ENCODE peak calls at places on chromosomes 4 and X, in seven cellular contexts. N is GM23338, K is AG04450, V is lower lobe of right lung, F is hepatocyte, Z is HL-60, U is Peyer's patch. H is an unnamed sample.

GRCh38 chr4:165326831-165327210 is 648 bp upstream of the MSMO1 start:
- DNase-seq in N (peak), K (no peak), V (peak), F (peak), Z (no peak), U (peak), H (no peak)

GRCh38 chr4:109574931-109575804 is 15.1 kb downstream of the MCUB start:
- DNase-seq in N (no peak), K (no peak), V (no peak), F (no peak), Z (no peak), U (no peak), H (no peak)

GRCh38 chr4:94068712-94069111 is 139.0 kb upstream of the SMARCAD1 start:
- DNase-seq in N (peak), K (no peak), V (no peak), F (no peak), Z (no peak), U (no peak), H (no peak)

GRCh38 chr4:5592272-5592671 is 116.1 kb downstream of the EVC2 start:
- DNase-seq in N (peak), K (no peak), V (no peak), F (no peak), Z (no peak), U (no peak), H (no peak)

GRCh38 chr4:5967783-5968182 is 50.4 kb downstream of the C4orf50 start:
- DNase-seq in N (peak), K (no peak), V (no peak), F (no peak), Z (no peak), U (no peak), H (no peak)

GRCh38 chr4:116005037-116005805 is 891.8 kb upstream of the NDST4 start:
- DNase-seq in N (no peak), K (no peak), V (no peak), F (no peak), Z (no peak), U (no peak), H (no peak)

GRCh38 chrX:45628041-45628440 is 427.4 kb upstream of the DIPK2B start:
- DNase-seq in N (no peak), K (no peak), V (no peak), F (no peak), Z (no peak), U (no peak), H (no peak)

GRCh38 chrX:64330284-64330683 is 65.0 kb downstream of the MTMR8 start:
- DNase-seq in N (no peak), K (no peak), V (no peak), F (no peak), Z (no peak), U (no peak), H (no peak)

GRCh38 chr4:101126044-101126443 is 221.3 kb downstream of the PPP3CA start:
- DNase-seq in N (no peak), K (no peak), V (no peak), F (no peak), Z (no peak), U (no peak), H (no peak)

GRCh38 chrX:56231706-56232105 is 450 bp upstream of the KLF8 start:
- DNase-seq in N (peak), K (no peak), V (no peak), F (no peak), Z (no peak), U (no peak), H (no peak)

GRCh38 chrX:22634081-22634480 is 361.4 kb downstream of the CBLL2 start:
- DNase-seq in N (peak), K (peak), V (no peak), F (no peak), Z (no peak), U (no peak), H (no peak)

GRCh38 chrX:140701480-140701879 is 8.1 kb upstream of the LINC00632 start:
- DNase-seq in N (peak), K (no peak), V (no peak), F (peak), Z (no peak), U (no peak), H (no peak)

GRCh38 chr4:123952530-123953274 is 556.1 kb downstream of the SPRY1 start:
- DNase-seq in N (peak), K (no peak), V (no peak), F (no peak), Z (no peak), U (no peak), H (no peak)

GRCh38 chr4:152471251-152471792 is 64.6 kb downstream of the FBXW7 start:
- DNase-seq in N (no peak), K (no peak), V (no peak), F (no peak), Z (no peak), U (no peak), H (no peak)

GRCh38 chrX:30971761-30972603 is 82.9 kb upstream of the TAB3 start:
- DNase-seq in N (peak), K (peak), V (no peak), F (peak), Z (peak), U (no peak), H (no peak)

GRCh38 chrX:6695717-6696116 is 160.8 kb upstream of the VCX3A start:
- DNase-seq in N (peak), K (no peak), V (no peak), F (no peak), Z (no peak), U (no peak), H (no peak)

GRCh38 chrX:129726307-129727111 is 12.3 kb upstream of the XPNPEP2 start:
- DNase-seq in N (peak), K (no peak), V (peak), F (peak), Z (peak), U (no peak), H (no peak)

GRCh38 chr4:84050014-84050413 is 449.1 kb downstream of the NKX6-1 start:
- DNase-seq in N (peak), K (no peak), V (no peak), F (no peak), Z (no peak), U (no peak), H (no peak)

DNA sequence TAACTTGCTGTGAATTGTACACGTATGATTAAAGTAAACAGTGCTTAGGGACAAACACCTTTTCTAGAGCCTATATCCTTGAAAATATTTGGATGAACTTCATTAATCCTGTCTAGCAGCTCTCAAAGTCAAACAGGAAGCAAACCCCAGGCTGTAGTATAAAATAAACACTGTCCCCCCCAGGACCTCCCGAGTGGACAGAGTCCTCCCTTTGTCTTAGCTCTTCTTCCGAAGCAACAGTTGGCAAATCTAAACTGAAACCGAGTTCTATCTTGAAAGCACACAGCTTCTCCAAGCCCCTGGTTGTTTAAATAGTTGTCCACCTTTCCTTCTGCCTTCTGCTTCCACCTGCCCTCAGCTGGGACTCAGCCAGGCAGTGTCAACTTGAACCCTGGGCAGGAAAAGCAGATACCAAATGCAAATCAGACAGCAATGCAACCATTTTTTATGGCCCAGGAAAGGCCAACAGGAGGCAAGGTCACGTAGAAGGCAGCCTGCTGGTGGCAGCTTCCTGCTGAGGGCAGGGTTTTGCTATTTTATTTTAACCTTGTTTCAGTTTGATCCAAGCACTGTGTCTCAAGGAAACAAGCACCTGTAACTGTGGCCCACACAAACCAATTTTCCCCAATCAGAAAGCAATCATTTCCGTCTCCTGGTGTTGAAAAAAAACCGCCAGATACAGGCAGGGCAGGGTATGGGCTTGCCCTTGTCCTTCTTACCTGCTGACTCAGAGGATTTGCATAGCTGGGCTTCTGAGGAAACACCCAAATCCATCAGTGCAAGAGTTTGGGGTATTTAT is 110.3 kb upstream of the KIT start:
- DNase-seq in N (no peak), K (no peak), V (no peak), F (no peak), Z (no peak), U (no peak), H (no peak)
- H3K27ac ChIP-seq in N (no peak), K (no peak), V (no peak), F (peak), Z (no peak), U (peak), H (no peak)

DNA sequence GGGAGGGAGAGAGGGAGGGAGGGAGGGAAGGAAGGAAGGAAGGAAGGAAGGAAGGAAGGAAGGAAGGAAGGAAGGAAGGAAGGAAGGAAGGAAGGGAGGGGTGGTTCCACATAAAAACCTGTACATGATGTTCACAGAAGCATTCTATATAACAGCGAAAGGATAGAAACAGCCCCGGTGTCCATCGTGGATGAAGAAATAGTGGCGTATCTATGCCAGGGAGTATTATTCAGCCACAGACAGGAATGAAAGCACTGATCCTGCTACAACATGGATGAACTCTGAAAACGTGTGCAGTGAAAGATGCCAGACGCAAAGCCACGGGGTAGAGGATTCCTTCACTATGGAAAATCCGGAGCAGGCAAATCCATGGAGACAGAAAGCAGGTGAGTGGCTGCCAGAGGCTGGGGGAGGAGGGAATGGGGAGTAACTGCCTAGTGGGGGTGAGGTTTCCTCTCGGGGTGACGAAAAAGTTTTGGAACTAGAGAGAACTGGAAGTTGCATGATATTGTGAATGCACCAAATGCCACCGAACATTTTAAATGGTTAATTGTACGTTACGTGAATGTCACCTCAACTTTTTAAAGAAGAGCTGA is 92.2 kb downstream of the ABLIM2 start:
- DNase-seq in N (no peak), K (no peak), V (no peak), F (no peak), Z (no peak), U (no peak), H (no peak)
- H3K27ac ChIP-seq in N (no peak), K (no peak), V (no peak), F (no peak), Z (no peak), U (no peak), H (no peak)

GRCh38 chrX:115579786-115580294 is 18.9 kb downstream of the PLS3 start:
- DNase-seq in N (no peak), K (no peak), V (no peak), F (no peak), Z (no peak), U (no peak), H (no peak)
- H3K27ac ChIP-seq in N (no peak), K (no peak), V (no peak), F (no peak), Z (no peak), U (no peak), H (no peak)

GRCh38 chr4:76729460-76729859 is 168.5 kb downstream of the SOWAHB start:
- DNase-seq in N (no peak), K (no peak), V (no peak), F (no peak), Z (no peak), U (no peak), H (no peak)
- H3K27ac ChIP-seq in N (peak), K (no peak), V (no peak), F (no peak), Z (no peak), U (no peak), H (no peak)

GRCh38 chrX:12690646-12691045 is 100.6 kb upstream of the PRPS2 start:
- DNase-seq in N (no peak), K (no peak), V (no peak), F (no peak), Z (no peak), U (no peak), H (no peak)

GRCh38 chrX:12693754-12694153 is 97.5 kb upstream of the PRPS2 start:
- DNase-seq in N (no peak), K (no peak), V (no peak), F (no peak), Z (no peak), U (no peak), H (no peak)
- H3K27ac ChIP-seq in N (no peak), K (no peak), V (no peak), F (no peak), Z (no peak), U (no peak), H (no peak)

DNA sequence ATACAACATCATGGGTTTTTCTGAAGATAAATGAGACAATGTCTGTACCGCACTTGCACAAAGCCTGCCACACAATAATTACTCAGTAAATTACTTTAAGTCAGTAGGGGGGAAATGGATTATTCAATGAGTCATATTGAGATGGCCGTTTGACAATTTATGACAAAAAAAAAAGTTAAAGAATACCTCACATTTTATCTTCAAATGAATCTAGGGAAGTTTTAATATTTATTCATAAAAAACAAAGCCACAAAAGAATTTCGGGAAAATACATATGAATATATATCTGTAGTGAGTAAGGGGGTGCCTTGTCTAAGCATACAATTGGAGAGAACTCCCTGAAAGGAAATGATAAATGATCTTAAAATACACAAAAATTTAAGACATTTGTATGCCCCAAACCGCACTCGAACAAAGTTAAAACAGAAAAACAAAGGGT is 197.0 kb upstream of the SLC7A11 start:
- DNase-seq in N (no peak), K (no peak), V (no peak), F (no peak), Z (no peak), U (no peak), H (no peak)
- H3K27ac ChIP-seq in N (no peak), K (no peak), V (no peak), F (no peak), Z (no peak), U (no peak), H (no peak)

GRCh38 chr4:113683143-113683542 is 78.4 kb downstream of the CAMK2D start:
- DNase-seq in N (no peak), K (no peak), V (no peak), F (no peak), Z (no peak), U (peak), H (no peak)
- H3K27ac ChIP-seq in N (no peak), K (no peak), V (no peak), F (peak), Z (no peak), U (peak), H (peak)

DNA sequence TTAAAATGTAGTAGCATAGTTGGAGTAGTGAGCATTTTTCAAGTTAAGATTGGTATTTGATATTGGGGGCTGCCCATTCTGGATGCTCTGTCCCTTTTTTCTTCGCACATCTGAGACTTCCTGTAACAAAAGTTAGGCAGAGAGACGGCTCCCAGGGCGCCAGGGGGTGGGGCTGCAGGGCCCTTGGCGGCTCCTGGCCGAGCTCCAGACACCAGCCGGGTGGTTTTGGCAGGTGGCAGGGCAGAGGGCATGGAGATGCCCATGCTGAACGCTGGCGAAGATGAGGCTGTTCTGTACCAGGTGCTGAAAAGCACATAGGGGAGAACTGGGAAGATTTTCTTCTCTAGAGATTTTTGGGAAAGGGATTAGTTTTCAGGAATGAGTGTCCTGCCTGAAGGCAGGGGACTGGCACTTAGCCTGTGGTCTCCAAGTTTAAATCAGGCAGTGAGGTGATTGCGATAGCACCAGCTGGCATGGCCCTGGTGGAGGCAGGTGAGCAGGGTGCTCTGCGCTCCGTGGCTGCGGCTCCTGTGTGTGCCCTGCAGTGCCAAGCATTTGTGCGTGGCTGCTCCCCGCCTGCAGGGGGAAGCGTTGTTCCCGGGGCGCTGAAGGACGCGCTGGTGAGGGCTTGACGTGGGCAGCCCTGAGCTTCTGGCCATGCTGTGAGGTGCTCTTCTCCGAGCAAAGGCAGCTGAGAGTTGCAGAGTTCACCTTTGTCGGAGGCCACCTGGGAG is 23.6 kb upstream of the HGFAC start:
- DNase-seq in N (peak), K (no peak), V (peak), F (no peak), Z (peak), U (no peak), H (peak)
- H3K27ac ChIP-seq in N (no peak), K (no peak), V (no peak), F (no peak), Z (no peak), U (no peak), H (no peak)